ENCODE peak calls at places on chromosomes 4 and X, in four cellular contexts. One of them, this sample, is unnamed.

GRCh38 chr4:33134366-33134765 is 2414.2 kb downstream of the PCDH7 start:
- DNase-seq in stimulated activated CD4-positive, alpha-beta T cell treated with anti-CD3 and anti-CD28 coated beads, Interleukin-2, amount 100 ng/mL, for 48 hours: no peak
- DNase-seq in CD8-positive, alpha-beta memory T cell: no peak
- DNase-seq in activated CD4-positive, alpha-beta T cell treated with anti-CD3 and anti-CD28 coated beads, Interleukin-2, amount 10 ng/mL, durations not matched to agents 7 days and 5 days: no peak
- DNase-seq in this sample: no peak

GRCh38 chr4:122819708-122820449 is 6.8 kb upstream of the FGF2 start:
- DNase-seq in stimulated activated CD4-positive, alpha-beta T cell treated with anti-CD3 and anti-CD28 coated beads, Interleukin-2, amount 100 ng/mL, for 48 hours: no peak
- DNase-seq in CD8-positive, alpha-beta memory T cell: no peak
- DNase-seq in activated CD4-positive, alpha-beta T cell treated with anti-CD3 and anti-CD28 coated beads, Interleukin-2, amount 10 ng/mL, durations not matched to agents 7 days and 5 days: no peak
- DNase-seq in this sample: no peak

GRCh38 chrX:96314974-96315373 is 369.7 kb upstream of the DIAPH2 start:
- DNase-seq in stimulated activated CD4-positive, alpha-beta T cell treated with anti-CD3 and anti-CD28 coated beads, Interleukin-2, amount 100 ng/mL, for 48 hours: no peak
- DNase-seq in CD8-positive, alpha-beta memory T cell: no peak
- DNase-seq in activated CD4-positive, alpha-beta T cell treated with anti-CD3 and anti-CD28 coated beads, Interleukin-2, amount 10 ng/mL, durations not matched to agents 7 days and 5 days: no peak
- DNase-seq in this sample: no peak

GRCh38 chr4:107423677-107424405 is 296.2 kb downstream of the PAPSS1 start:
- DNase-seq in stimulated activated CD4-positive, alpha-beta T cell treated with anti-CD3 and anti-CD28 coated beads, Interleukin-2, amount 100 ng/mL, for 48 hours: no peak
- DNase-seq in CD8-positive, alpha-beta memory T cell: no peak
- DNase-seq in activated CD4-positive, alpha-beta T cell treated with anti-CD3 and anti-CD28 coated beads, Interleukin-2, amount 10 ng/mL, durations not matched to agents 7 days and 5 days: no peak
- DNase-seq in this sample: no peak

GRCh38 chrX:136652822-136653723 is 5.1 kb downstream of the CD40LG start:
- DNase-seq in stimulated activated CD4-positive, alpha-beta T cell treated with anti-CD3 and anti-CD28 coated beads, Interleukin-2, amount 100 ng/mL, for 48 hours: no peak
- DNase-seq in CD8-positive, alpha-beta memory T cell: no peak
- DNase-seq in activated CD4-positive, alpha-beta T cell treated with anti-CD3 and anti-CD28 coated beads, Interleukin-2, amount 10 ng/mL, durations not matched to agents 7 days and 5 days: peak
- DNase-seq in this sample: no peak

GRCh38 chr4:147769386-147769785 is 37.5 kb downstream of the ARHGAP10 start:
- DNase-seq in stimulated activated CD4-positive, alpha-beta T cell treated with anti-CD3 and anti-CD28 coated beads, Interleukin-2, amount 100 ng/mL, for 48 hours: no peak
- DNase-seq in CD8-positive, alpha-beta memory T cell: no peak
- DNase-seq in activated CD4-positive, alpha-beta T cell treated with anti-CD3 and anti-CD28 coated beads, Interleukin-2, amount 10 ng/mL, durations not matched to agents 7 days and 5 days: no peak
- DNase-seq in this sample: no peak

GRCh38 chr4:3783691-3784306 is 17.6 kb downstream of the ADRA2C start:
- DNase-seq in stimulated activated CD4-positive, alpha-beta T cell treated with anti-CD3 and anti-CD28 coated beads, Interleukin-2, amount 100 ng/mL, for 48 hours: no peak
- DNase-seq in CD8-positive, alpha-beta memory T cell: no peak
- DNase-seq in activated CD4-positive, alpha-beta T cell treated with anti-CD3 and anti-CD28 coated beads, Interleukin-2, amount 10 ng/mL, durations not matched to agents 7 days and 5 days: no peak
- DNase-seq in this sample: no peak

GRCh38 chr4:60724623-60725022 is 475.5 kb upstream of the ADGRL3 start:
- DNase-seq in stimulated activated CD4-positive, alpha-beta T cell treated with anti-CD3 and anti-CD28 coated beads, Interleukin-2, amount 100 ng/mL, for 48 hours: no peak
- DNase-seq in CD8-positive, alpha-beta memory T cell: no peak
- DNase-seq in activated CD4-positive, alpha-beta T cell treated with anti-CD3 and anti-CD28 coated beads, Interleukin-2, amount 10 ng/mL, durations not matched to agents 7 days and 5 days: no peak
- DNase-seq in this sample: no peak

GRCh38 chr4:152778656-152779512 is 646 bp downstream of the TIGD4 start:
- DNase-seq in stimulated activated CD4-positive, alpha-beta T cell treated with anti-CD3 and anti-CD28 coated beads, Interleukin-2, amount 100 ng/mL, for 48 hours: peak
- DNase-seq in CD8-positive, alpha-beta memory T cell: peak
- DNase-seq in activated CD4-positive, alpha-beta T cell treated with anti-CD3 and anti-CD28 coated beads, Interleukin-2, amount 10 ng/mL, durations not matched to agents 7 days and 5 days: peak
- DNase-seq in this sample: peak

GRCh38 chr4:15945516-15945915 is 7.0 kb upstream of the FGFBP1 start:
- DNase-seq in stimulated activated CD4-positive, alpha-beta T cell treated with anti-CD3 and anti-CD28 coated beads, Interleukin-2, amount 100 ng/mL, for 48 hours: no peak
- DNase-seq in CD8-positive, alpha-beta memory T cell: no peak
- DNase-seq in activated CD4-positive, alpha-beta T cell treated with anti-CD3 and anti-CD28 coated beads, Interleukin-2, amount 10 ng/mL, durations not matched to agents 7 days and 5 days: no peak
- DNase-seq in this sample: no peak

GRCh38 chrX:45322382-45322781 is 121.7 kb upstream of the DIPK2B start:
- DNase-seq in stimulated activated CD4-positive, alpha-beta T cell treated with anti-CD3 and anti-CD28 coated beads, Interleukin-2, amount 100 ng/mL, for 48 hours: no peak
- DNase-seq in CD8-positive, alpha-beta memory T cell: no peak
- DNase-seq in activated CD4-positive, alpha-beta T cell treated with anti-CD3 and anti-CD28 coated beads, Interleukin-2, amount 10 ng/mL, durations not matched to agents 7 days and 5 days: peak
- DNase-seq in this sample: no peak

GRCh38 chrX:13506574-13506973 is 62.8 kb upstream of the EGFL6 start:
- DNase-seq in stimulated activated CD4-positive, alpha-beta T cell treated with anti-CD3 and anti-CD28 coated beads, Interleukin-2, amount 100 ng/mL, for 48 hours: peak
- DNase-seq in CD8-positive, alpha-beta memory T cell: peak
- DNase-seq in activated CD4-positive, alpha-beta T cell treated with anti-CD3 and anti-CD28 coated beads, Interleukin-2, amount 10 ng/mL, durations not matched to agents 7 days and 5 days: peak
- DNase-seq in this sample: peak

GRCh38 chrX:19372170-19373033 is 28.7 kb downstream of the PDHA1 start:
- DNase-seq in stimulated activated CD4-positive, alpha-beta T cell treated with anti-CD3 and anti-CD28 coated beads, Interleukin-2, amount 100 ng/mL, for 48 hours: peak
- DNase-seq in CD8-positive, alpha-beta memory T cell: peak
- DNase-seq in activated CD4-positive, alpha-beta T cell treated with anti-CD3 and anti-CD28 coated beads, Interleukin-2, amount 10 ng/mL, durations not matched to agents 7 days and 5 days: peak
- DNase-seq in this sample: peak

GRCh38 chr4:26420903-26421302 is 69.4 kb downstream of the CCKAR start:
- DNase-seq in stimulated activated CD4-positive, alpha-beta T cell treated with anti-CD3 and anti-CD28 coated beads, Interleukin-2, amount 100 ng/mL, for 48 hours: no peak
- DNase-seq in CD8-positive, alpha-beta memory T cell: no peak
- DNase-seq in activated CD4-positive, alpha-beta T cell treated with anti-CD3 and anti-CD28 coated beads, Interleukin-2, amount 10 ng/mL, durations not matched to agents 7 days and 5 days: no peak
- DNase-seq in this sample: no peak

GRCh38 chr4:5959221-5959982 is 58.8 kb downstream of the C4orf50 start:
- DNase-seq in stimulated activated CD4-positive, alpha-beta T cell treated with anti-CD3 and anti-CD28 coated beads, Interleukin-2, amount 100 ng/mL, for 48 hours: no peak
- DNase-seq in CD8-positive, alpha-beta memory T cell: no peak
- DNase-seq in activated CD4-positive, alpha-beta T cell treated with anti-CD3 and anti-CD28 coated beads, Interleukin-2, amount 10 ng/mL, durations not matched to agents 7 days and 5 days: no peak
- DNase-seq in this sample: no peak

This sample was measured in immature natural killer cell.